ENCODE peak calls at places on chromosomes 5 and 9, in seven cellular contexts. One of them, this sample, is unnamed. For H3K9me3, the result is how much of the 10 kb centered on the place peaks cover.

GRCh38 chr9:107881625-107882300 is 392.2 kb upstream of the KLF4 start:
- DNase-seq in T-helper 17 cell: no peak
- DNase-seq in lower lobe of right lung: no peak
- DNase-seq in DND-41: no peak
- DNase-seq in iPS DF 6.9: no peak
- DNase-seq in effector memory CD4-positive, alpha-beta T cell: no peak
- DNase-seq in lung: no peak
- DNase-seq in this sample: no peak

GRCh38 chr9:115208503-115208902 is 90.5 kb upstream of the TNC start:
- DNase-seq in iPS DF 6.9: no peak
- DNase-seq in effector memory CD4-positive, alpha-beta T cell: no peak
- DNase-seq in lower lobe of right lung: no peak
- DNase-seq in lung: no peak
- DNase-seq in DND-41: no peak
- DNase-seq in T-helper 17 cell: no peak
- DNase-seq in this sample: no peak

GRCh38 chr9:130938184-130938651 is 829 bp downstream of the FIBCD1 start:
- DNase-seq in effector memory CD4-positive, alpha-beta T cell: no peak
- DNase-seq in DND-41: no peak
- DNase-seq in lung: no peak
- DNase-seq in lower lobe of right lung: no peak
- DNase-seq in T-helper 17 cell: no peak
- DNase-seq in iPS DF 6.9: no peak
- DNase-seq in this sample: no peak

GRCh38 chr5:16909464-16909863 is 26.6 kb downstream of the MYO10 start:
- DNase-seq in lower lobe of right lung: no peak
- DNase-seq in lung: no peak
- DNase-seq in effector memory CD4-positive, alpha-beta T cell: no peak
- DNase-seq in DND-41: peak
- DNase-seq in T-helper 17 cell: no peak
- DNase-seq in iPS DF 6.9: no peak
- DNase-seq in this sample: no peak

GRCh38 chr5:93791520-93791972 is 50.1 kb upstream of the POU5F2 start:
- DNase-seq in T-helper 17 cell: no peak
- DNase-seq in effector memory CD4-positive, alpha-beta T cell: no peak
- DNase-seq in lower lobe of right lung: no peak
- DNase-seq in iPS DF 6.9: no peak
- DNase-seq in lung: no peak
- DNase-seq in DND-41: no peak
- DNase-seq in this sample: no peak

GRCh38 chr5:6704361-6704851 is 8.8 kb upstream of the TENT4A start:
- DNase-seq in iPS DF 6.9: no peak
- DNase-seq in DND-41: no peak
- DNase-seq in T-helper 17 cell: no peak
- DNase-seq in lung: peak
- DNase-seq in lower lobe of right lung: peak
- DNase-seq in effector memory CD4-positive, alpha-beta T cell: no peak
- DNase-seq in this sample: peak

GRCh38 chr9:90300901-90301688 is 341.5 kb downstream of the DIRAS2 start:
- DNase-seq in effector memory CD4-positive, alpha-beta T cell: no peak
- DNase-seq in lower lobe of right lung: no peak
- DNase-seq in DND-41: no peak
- DNase-seq in lung: no peak
- DNase-seq in iPS DF 6.9: no peak
- DNase-seq in T-helper 17 cell: no peak
- DNase-seq in this sample: peak

GRCh38 chr5:92641031-92641962 is 939.7 kb downstream of the NR2F1-AS1 start:
- DNase-seq in DND-41: no peak
- DNase-seq in lung: no peak
- DNase-seq in lower lobe of right lung: no peak
- DNase-seq in T-helper 17 cell: no peak
- DNase-seq in effector memory CD4-positive, alpha-beta T cell: no peak
- DNase-seq in iPS DF 6.9: no peak
- DNase-seq in this sample: peak

GRCh38 chr5:158162479-158162878 is 303.5 kb upstream of the CLINT1 start:
- DNase-seq in lung: no peak
- DNase-seq in effector memory CD4-positive, alpha-beta T cell: no peak
- DNase-seq in T-helper 17 cell: no peak
- DNase-seq in lower lobe of right lung: no peak
- DNase-seq in iPS DF 6.9: no peak
- DNase-seq in DND-41: no peak
- DNase-seq in this sample: no peak

GRCh38 chr5:18216016-18216415 is 581.8 kb downstream of the TAF11L14 start:
- DNase-seq in lung: no peak
- DNase-seq in iPS DF 6.9: no peak
- DNase-seq in T-helper 17 cell: no peak
- DNase-seq in lower lobe of right lung: no peak
- DNase-seq in effector memory CD4-positive, alpha-beta T cell: no peak
- DNase-seq in DND-41: no peak
- DNase-seq in this sample: no peak

GRCh38 chr9:128420651-128421473 is at the start of gene CERCAM:
- DNase-seq in DND-41: peak
- DNase-seq in effector memory CD4-positive, alpha-beta T cell: peak
- DNase-seq in lung: peak
- DNase-seq in T-helper 17 cell: no peak
- DNase-seq in lower lobe of right lung: peak
- DNase-seq in iPS DF 6.9: no peak
- DNase-seq in this sample: no peak

GRCh38 chr5:81164466-81164865 is 68.7 kb upstream of the CKMT2 start:
- DNase-seq in DND-41: no peak
- DNase-seq in lower lobe of right lung: no peak
- DNase-seq in lung: no peak
- DNase-seq in iPS DF 6.9: no peak
- DNase-seq in effector memory CD4-positive, alpha-beta T cell: no peak
- DNase-seq in T-helper 17 cell: no peak
- DNase-seq in this sample: no peak

GRCh38 chr5:119746984-119747383 is 117.6 kb downstream of the FAM170A start:
- DNase-seq in lung: no peak
- DNase-seq in lower lobe of right lung: no peak
- DNase-seq in DND-41: no peak
- DNase-seq in T-helper 17 cell: no peak
- DNase-seq in effector memory CD4-positive, alpha-beta T cell: no peak
- DNase-seq in iPS DF 6.9: no peak
- DNase-seq in this sample: no peak

GRCh38 chr5:59021837-59022514 is 439.1 kb downstream of the RAB3C start:
- DNase-seq in effector memory CD4-positive, alpha-beta T cell: no peak
- DNase-seq in T-helper 17 cell: no peak
- DNase-seq in DND-41: no peak
- DNase-seq in iPS DF 6.9: no peak
- DNase-seq in lung: peak
- DNase-seq in lower lobe of right lung: peak
- DNase-seq in this sample: no peak

GRCh38 chr5:97764700-97765099 is 581.7 kb upstream of the RIOK2 start:
- DNase-seq in iPS DF 6.9: no peak
- DNase-seq in T-helper 17 cell: no peak
- DNase-seq in lung: no peak
- DNase-seq in DND-41: no peak
- DNase-seq in effector memory CD4-positive, alpha-beta T cell: no peak
- DNase-seq in lower lobe of right lung: no peak
- DNase-seq in this sample: peak

GRCh38 chr9:89795555-89796195 is 190.9 kb downstream of the GADD45G start:
- DNase-seq in lower lobe of right lung: peak
- DNase-seq in lung: no peak
- DNase-seq in DND-41: no peak
- DNase-seq in T-helper 17 cell: no peak
- DNase-seq in iPS DF 6.9: no peak
- DNase-seq in effector memory CD4-positive, alpha-beta T cell: no peak
- DNase-seq in this sample: no peak

GRCh38 chr9:4293293-4293931 is 6.5 kb downstream of the GLIS3 start:
- DNase-seq in iPS DF 6.9: no peak
- DNase-seq in lung: no peak
- DNase-seq in DND-41: no peak
- DNase-seq in lower lobe of right lung: no peak
- DNase-seq in T-helper 17 cell: no peak
- DNase-seq in effector memory CD4-positive, alpha-beta T cell: no peak
- DNase-seq in this sample: no peak

GRCh38 chr9:84955971-84956370 is 286.4 kb downstream of the NTRK2 start:
- DNase-seq in lung: no peak
- DNase-seq in effector memory CD4-positive, alpha-beta T cell: no peak
- DNase-seq in T-helper 17 cell: no peak
- DNase-seq in lower lobe of right lung: no peak
- DNase-seq in iPS DF 6.9: no peak
- DNase-seq in DND-41: no peak
- DNase-seq in this sample: no peak

GRCh38 chr5:140794594-140795258 is at the start of gene PCDHA2:
- DNase-seq in T-helper 17 cell: no peak
- DNase-seq in lower lobe of right lung: no peak
- DNase-seq in effector memory CD4-positive, alpha-beta T cell: no peak
- DNase-seq in DND-41: no peak
- DNase-seq in lung: no peak
- DNase-seq in iPS DF 6.9: no peak
- DNase-seq in this sample: no peak

GRCh38 chr5:71887680-71888079 is 168.6 kb downstream of the CARTPT start:
- DNase-seq in effector memory CD4-positive, alpha-beta T cell: no peak
- DNase-seq in iPS DF 6.9: no peak
- DNase-seq in T-helper 17 cell: no peak
- DNase-seq in lung: peak
- DNase-seq in DND-41: peak
- DNase-seq in lower lobe of right lung: no peak
- DNase-seq in this sample: no peak

DNA sequence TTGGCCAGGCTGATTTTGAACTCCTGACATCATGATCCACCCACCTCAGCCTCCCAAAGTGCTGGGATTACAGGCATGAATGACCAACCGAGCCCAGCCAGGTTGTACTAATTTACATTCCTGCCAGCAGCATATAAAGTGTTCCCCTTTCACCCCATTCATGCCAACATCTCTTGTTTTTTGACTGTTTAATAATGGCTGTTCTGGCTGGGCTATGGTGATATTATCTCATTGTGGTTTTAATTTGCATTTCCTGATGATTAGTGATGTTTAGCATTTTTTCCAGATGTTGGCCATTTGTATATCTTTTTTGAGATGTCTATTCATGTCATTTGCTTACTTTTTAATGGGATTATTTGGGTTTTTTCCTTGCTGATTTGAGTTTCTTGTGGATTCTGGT is 87.3 kb downstream of the INVS start:
- DNase-seq in T-helper 17 cell: no peak
- DNase-seq in DND-41: no peak
- DNase-seq in iPS DF 6.9: no peak
- DNase-seq in lower lobe of right lung: no peak
- DNase-seq in lung: no peak
- DNase-seq in effector memory CD4-positive, alpha-beta T cell: no peak
- DNase-seq in this sample: no peak
- H3K9me3 ChIP-seq in T-helper 17 cell: under half
- H3K9me3 ChIP-seq in DND-41: under half
- H3K9me3 ChIP-seq in iPS DF 6.9: under half
- H3K9me3 ChIP-seq in lower lobe of right lung: under half
- H3K9me3 ChIP-seq in lung: under half
- H3K9me3 ChIP-seq in effector memory CD4-positive, alpha-beta T cell: under half
- H3K9me3 ChIP-seq in this sample: under half

DNA sequence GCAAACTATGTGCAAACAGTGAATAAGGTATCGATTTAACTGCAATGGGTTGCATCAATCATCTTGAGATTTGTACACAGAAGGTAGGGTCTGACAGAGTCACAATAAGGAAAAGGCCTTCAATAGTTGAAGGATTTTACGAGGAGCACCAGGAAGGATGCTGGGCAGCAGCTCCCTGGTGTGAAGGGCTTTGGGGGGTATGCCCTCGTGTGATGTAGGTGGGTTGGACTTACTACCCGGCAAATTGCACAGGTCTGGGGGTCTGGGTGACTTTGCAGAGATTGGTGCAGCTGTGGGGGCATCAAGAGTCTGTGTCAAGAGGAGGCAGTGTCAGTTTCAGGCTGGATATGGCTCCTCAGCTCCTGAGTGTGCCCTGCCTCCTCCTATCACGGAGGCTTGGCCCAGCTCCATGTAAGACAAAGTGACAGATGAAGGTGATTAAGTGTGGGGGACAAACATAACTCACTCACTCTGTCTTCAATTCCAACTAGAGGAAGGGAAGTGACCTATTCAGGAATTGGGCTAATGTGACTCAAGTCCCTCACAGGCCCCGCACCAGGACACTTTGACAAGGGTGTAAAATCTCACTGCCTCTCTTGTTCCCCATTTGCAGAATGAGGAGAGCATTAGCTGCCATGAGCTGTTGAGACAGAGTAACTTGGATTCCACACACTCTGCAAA is 166.8 kb downstream of the ICE1 start:
- DNase-seq in effector memory CD4-positive, alpha-beta T cell: no peak
- DNase-seq in DND-41: no peak
- DNase-seq in lung: no peak
- DNase-seq in lower lobe of right lung: no peak
- DNase-seq in T-helper 17 cell: no peak
- DNase-seq in iPS DF 6.9: no peak
- DNase-seq in this sample: no peak
- H3K9me3 ChIP-seq in effector memory CD4-positive, alpha-beta T cell: under half
- H3K9me3 ChIP-seq in DND-41: under half
- H3K9me3 ChIP-seq in lung: under half
- H3K9me3 ChIP-seq in lower lobe of right lung: under half
- H3K9me3 ChIP-seq in T-helper 17 cell: under half
- H3K9me3 ChIP-seq in iPS DF 6.9: under half
- H3K9me3 ChIP-seq in this sample: under half

GRCh38 chr9:65404232-65405006 is 119.4 kb upstream of the FOXD4L5 start:
- DNase-seq in iPS DF 6.9: no peak
- DNase-seq in T-helper 17 cell: no peak
- DNase-seq in DND-41: no peak
- DNase-seq in lower lobe of right lung: no peak
- DNase-seq in effector memory CD4-positive, alpha-beta T cell: no peak
- DNase-seq in lung: no peak
- DNase-seq in this sample: no peak
- H3K9me3 ChIP-seq in iPS DF 6.9: under half
- H3K9me3 ChIP-seq in T-helper 17 cell: under half
- H3K9me3 ChIP-seq in DND-41: under half
- H3K9me3 ChIP-seq in lower lobe of right lung: under half
- H3K9me3 ChIP-seq in effector memory CD4-positive, alpha-beta T cell: under half
- H3K9me3 ChIP-seq in lung: under half
- H3K9me3 ChIP-seq in this sample: under half

GRCh38 chr5:50328193-50328729 is 112.8 kb downstream of the EMB start:
- DNase-seq in iPS DF 6.9: no peak
- DNase-seq in T-helper 17 cell: no peak
- DNase-seq in lower lobe of right lung: no peak
- DNase-seq in lung: no peak
- DNase-seq in effector memory CD4-positive, alpha-beta T cell: no peak
- DNase-seq in DND-41: no peak
- DNase-seq in this sample: no peak

GRCh38 chr5:50320131-50320749 is 120.8 kb downstream of the EMB start:
- DNase-seq in T-helper 17 cell: no peak
- DNase-seq in iPS DF 6.9: no peak
- DNase-seq in lower lobe of right lung: no peak
- DNase-seq in effector memory CD4-positive, alpha-beta T cell: no peak
- DNase-seq in lung: no peak
- DNase-seq in DND-41: peak
- DNase-seq in this sample: no peak

DNA sequence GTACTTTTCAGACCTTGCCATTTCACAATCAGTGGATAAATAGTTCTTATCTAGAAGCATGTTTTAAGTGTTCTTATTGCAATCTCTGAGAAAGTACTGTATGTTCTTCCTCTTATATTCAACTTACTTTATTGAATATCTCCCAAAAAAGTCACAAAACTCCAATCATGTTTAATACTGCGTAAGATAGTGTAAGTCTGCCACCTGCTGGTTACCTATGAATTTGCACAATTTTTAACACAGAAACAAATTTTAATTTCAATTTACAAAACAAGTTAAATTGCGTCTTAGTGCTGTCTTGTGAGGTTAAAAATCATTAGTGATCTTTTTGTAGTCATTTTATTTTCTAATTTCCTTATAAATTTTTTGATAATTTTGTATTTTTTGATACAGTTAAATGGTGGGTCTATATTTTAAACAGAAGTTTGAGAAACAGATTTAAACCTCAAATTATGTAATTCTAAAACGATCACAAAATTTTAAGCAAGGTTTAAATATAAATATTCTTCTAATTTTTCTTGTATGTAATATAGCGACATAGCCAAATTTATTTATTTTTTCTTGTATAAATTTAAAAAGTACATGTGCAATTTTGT is 115.8 kb downstream of the EMB start:
- DNase-seq in lung: no peak
- DNase-seq in lower lobe of right lung: no peak
- DNase-seq in T-helper 17 cell: no peak
- DNase-seq in iPS DF 6.9: no peak
- DNase-seq in effector memory CD4-positive, alpha-beta T cell: no peak
- DNase-seq in DND-41: no peak
- DNase-seq in this sample: no peak
- H3K9me3 ChIP-seq in lung: under half
- H3K9me3 ChIP-seq in lower lobe of right lung: under half
- H3K9me3 ChIP-seq in T-helper 17 cell: under half
- H3K9me3 ChIP-seq in iPS DF 6.9: under half
- H3K9me3 ChIP-seq in effector memory CD4-positive, alpha-beta T cell: under half
- H3K9me3 ChIP-seq in DND-41: under half
- H3K9me3 ChIP-seq in this sample: under half